ENCODE peak calls at places on chromosome 13, in nine cellular contexts. One of them, this sample, is unnamed.

GRCh38 chr13:40255551-40255950 is 410.9 kb downstream of the FOXO1 start:
- DNase-seq in substantia nigra: no peak
- DNase-seq in iPS-NIHi11: no peak
- DNase-seq in central memory CD4-positive, alpha-beta T cell: no peak
- DNase-seq in C1 segment of cervical spinal cord: no peak
- DNase-seq in progenitor cell of endocrine pancreas: no peak
- DNase-seq in AG09319: no peak
- DNase-seq in esophagus muscularis mucosa: no peak
- DNase-seq in lower leg skin: no peak
- DNase-seq in this sample: no peak

GRCh38 chr13:20495087-20496023 is 30.3 kb downstream of the CRYL1 start:
- DNase-seq in substantia nigra: peak
- DNase-seq in iPS-NIHi11: peak
- DNase-seq in central memory CD4-positive, alpha-beta T cell: peak
- DNase-seq in C1 segment of cervical spinal cord: peak
- DNase-seq in progenitor cell of endocrine pancreas: peak
- DNase-seq in AG09319: peak
- DNase-seq in esophagus muscularis mucosa: no peak
- DNase-seq in lower leg skin: peak
- DNase-seq in this sample: peak

GRCh38 chr13:75934889-75935288 is 298.8 kb downstream of the LMO7 start:
- DNase-seq in substantia nigra: no peak
- DNase-seq in iPS-NIHi11: no peak
- DNase-seq in central memory CD4-positive, alpha-beta T cell: no peak
- DNase-seq in C1 segment of cervical spinal cord: no peak
- DNase-seq in progenitor cell of endocrine pancreas: no peak
- DNase-seq in AG09319: peak
- DNase-seq in esophagus muscularis mucosa: no peak
- DNase-seq in lower leg skin: no peak
- DNase-seq in this sample: no peak

GRCh38 chr13:27599845-27600553 is 20.3 kb downstream of the LNX2 start:
- DNase-seq in substantia nigra: no peak
- DNase-seq in iPS-NIHi11: peak
- DNase-seq in central memory CD4-positive, alpha-beta T cell: no peak
- DNase-seq in C1 segment of cervical spinal cord: no peak
- DNase-seq in progenitor cell of endocrine pancreas: no peak
- DNase-seq in AG09319: no peak
- DNase-seq in esophagus muscularis mucosa: no peak
- DNase-seq in lower leg skin: no peak
- DNase-seq in this sample: no peak

GRCh38 chr13:85828094-85828684 is 29.0 kb upstream of the SLITRK6 start:
- DNase-seq in substantia nigra: no peak
- DNase-seq in iPS-NIHi11: peak
- DNase-seq in central memory CD4-positive, alpha-beta T cell: no peak
- DNase-seq in C1 segment of cervical spinal cord: no peak
- DNase-seq in progenitor cell of endocrine pancreas: no peak
- DNase-seq in AG09319: no peak
- DNase-seq in esophagus muscularis mucosa: no peak
- DNase-seq in lower leg skin: no peak
- DNase-seq in this sample: no peak

GRCh38 chr13:110887242-110887954 is 27.5 kb downstream of the ANKRD10 start:
- DNase-seq in substantia nigra: no peak
- DNase-seq in iPS-NIHi11: no peak
- DNase-seq in central memory CD4-positive, alpha-beta T cell: no peak
- DNase-seq in C1 segment of cervical spinal cord: no peak
- DNase-seq in progenitor cell of endocrine pancreas: no peak
- DNase-seq in AG09319: no peak
- DNase-seq in esophagus muscularis mucosa: no peak
- DNase-seq in lower leg skin: no peak
- DNase-seq in this sample: no peak

GRCh38 chr13:42754801-42755513 is 26.4 kb upstream of the FAM216B start:
- DNase-seq in substantia nigra: no peak
- DNase-seq in iPS-NIHi11: no peak
- DNase-seq in central memory CD4-positive, alpha-beta T cell: no peak
- DNase-seq in C1 segment of cervical spinal cord: no peak
- DNase-seq in progenitor cell of endocrine pancreas: no peak
- DNase-seq in AG09319: no peak
- DNase-seq in esophagus muscularis mucosa: no peak
- DNase-seq in lower leg skin: no peak
- DNase-seq in this sample: no peak

GRCh38 chr13:28503182-28503980 is 8.5 kb upstream of the FLT1 start:
- DNase-seq in substantia nigra: no peak
- DNase-seq in iPS-NIHi11: no peak
- DNase-seq in central memory CD4-positive, alpha-beta T cell: no peak
- DNase-seq in C1 segment of cervical spinal cord: no peak
- DNase-seq in progenitor cell of endocrine pancreas: no peak
- DNase-seq in AG09319: no peak
- DNase-seq in esophagus muscularis mucosa: no peak
- DNase-seq in lower leg skin: no peak
- DNase-seq in this sample: no peak

GRCh38 chr13:52399037-52399436 is 6.9 kb downstream of the THSD1 start:
- DNase-seq in substantia nigra: no peak
- DNase-seq in iPS-NIHi11: no peak
- DNase-seq in central memory CD4-positive, alpha-beta T cell: no peak
- DNase-seq in C1 segment of cervical spinal cord: no peak
- DNase-seq in progenitor cell of endocrine pancreas: no peak
- DNase-seq in AG09319: no peak
- DNase-seq in esophagus muscularis mucosa: no peak
- DNase-seq in lower leg skin: no peak
- DNase-seq in this sample: no peak

GRCh38 chr13:113448885-113449692 is 4.2 kb downstream of the ADPRHL1 start:
- DNase-seq in substantia nigra: no peak
- DNase-seq in iPS-NIHi11: no peak
- DNase-seq in central memory CD4-positive, alpha-beta T cell: peak
- DNase-seq in C1 segment of cervical spinal cord: no peak
- DNase-seq in progenitor cell of endocrine pancreas: no peak
- DNase-seq in AG09319: no peak
- DNase-seq in esophagus muscularis mucosa: no peak
- DNase-seq in lower leg skin: peak
- DNase-seq in this sample: no peak

GRCh38 chr13:43307921-43308433 is 284.6 kb downstream of the DNAJC15 start:
- DNase-seq in substantia nigra: peak
- DNase-seq in iPS-NIHi11: no peak
- DNase-seq in central memory CD4-positive, alpha-beta T cell: no peak
- DNase-seq in C1 segment of cervical spinal cord: peak
- DNase-seq in progenitor cell of endocrine pancreas: no peak
- DNase-seq in AG09319: peak
- DNase-seq in esophagus muscularis mucosa: no peak
- DNase-seq in lower leg skin: peak
- DNase-seq in this sample: peak

GRCh38 chr13:51524312-51524711 is 60.0 kb upstream of the WDFY2 start:
- DNase-seq in substantia nigra: no peak
- DNase-seq in iPS-NIHi11: no peak
- DNase-seq in central memory CD4-positive, alpha-beta T cell: no peak
- DNase-seq in C1 segment of cervical spinal cord: no peak
- DNase-seq in progenitor cell of endocrine pancreas: no peak
- DNase-seq in AG09319: no peak
- DNase-seq in esophagus muscularis mucosa: no peak
- DNase-seq in lower leg skin: no peak
- DNase-seq in this sample: no peak

GRCh38 chr13:103815619-103816018 is 749.4 kb upstream of the SLC10A2 start:
- DNase-seq in substantia nigra: no peak
- DNase-seq in iPS-NIHi11: no peak
- DNase-seq in central memory CD4-positive, alpha-beta T cell: no peak
- DNase-seq in C1 segment of cervical spinal cord: no peak
- DNase-seq in progenitor cell of endocrine pancreas: no peak
- DNase-seq in AG09319: no peak
- DNase-seq in esophagus muscularis mucosa: no peak
- DNase-seq in lower leg skin: no peak
- DNase-seq in this sample: no peak

GRCh38 chr13:83941669-83942335 is 59.5 kb upstream of the SLITRK1 start:
- DNase-seq in substantia nigra: no peak
- DNase-seq in iPS-NIHi11: no peak
- DNase-seq in central memory CD4-positive, alpha-beta T cell: no peak
- DNase-seq in C1 segment of cervical spinal cord: no peak
- DNase-seq in progenitor cell of endocrine pancreas: no peak
- DNase-seq in AG09319: no peak
- DNase-seq in esophagus muscularis mucosa: no peak
- DNase-seq in lower leg skin: no peak
- DNase-seq in this sample: no peak

GRCh38 chr13:41590122-41590521 is 132.8 kb downstream of the RGCC start:
- DNase-seq in substantia nigra: no peak
- DNase-seq in iPS-NIHi11: no peak
- DNase-seq in central memory CD4-positive, alpha-beta T cell: no peak
- DNase-seq in C1 segment of cervical spinal cord: no peak
- DNase-seq in progenitor cell of endocrine pancreas: no peak
- DNase-seq in AG09319: no peak
- DNase-seq in esophagus muscularis mucosa: no peak
- DNase-seq in lower leg skin: no peak
- DNase-seq in this sample: no peak

GRCh38 chr13:21671793-21672680 is 1.2 kb downstream of the FGF9 start:
- DNase-seq in substantia nigra: no peak
- DNase-seq in iPS-NIHi11: peak
- DNase-seq in central memory CD4-positive, alpha-beta T cell: peak
- DNase-seq in C1 segment of cervical spinal cord: no peak
- DNase-seq in progenitor cell of endocrine pancreas: no peak
- DNase-seq in AG09319: no peak
- DNase-seq in esophagus muscularis mucosa: no peak
- DNase-seq in lower leg skin: no peak
- DNase-seq in this sample: no peak

GRCh38 chr13:110965038-110965754 is 50.3 kb upstream of the ANKRD10 start:
- DNase-seq in substantia nigra: no peak
- DNase-seq in iPS-NIHi11: no peak
- DNase-seq in central memory CD4-positive, alpha-beta T cell: no peak
- DNase-seq in C1 segment of cervical spinal cord: no peak
- DNase-seq in progenitor cell of endocrine pancreas: no peak
- DNase-seq in AG09319: no peak
- DNase-seq in esophagus muscularis mucosa: peak
- DNase-seq in lower leg skin: no peak
- DNase-seq in this sample: no peak

GRCh38 chr13:67285611-67286010 is 55.5 kb upstream of the PCDH9 start:
- DNase-seq in substantia nigra: no peak
- DNase-seq in iPS-NIHi11: no peak
- DNase-seq in central memory CD4-positive, alpha-beta T cell: no peak
- DNase-seq in C1 segment of cervical spinal cord: no peak
- DNase-seq in progenitor cell of endocrine pancreas: no peak
- DNase-seq in AG09319: no peak
- DNase-seq in esophagus muscularis mucosa: no peak
- DNase-seq in lower leg skin: no peak
- DNase-seq in this sample: no peak

GRCh38 chr13:112065867-112066623 is 904 bp upstream of the SOX1 start:
- DNase-seq in substantia nigra: no peak
- DNase-seq in iPS-NIHi11: no peak
- DNase-seq in central memory CD4-positive, alpha-beta T cell: no peak
- DNase-seq in C1 segment of cervical spinal cord: no peak
- DNase-seq in progenitor cell of endocrine pancreas: no peak
- DNase-seq in AG09319: no peak
- DNase-seq in esophagus muscularis mucosa: peak
- DNase-seq in lower leg skin: no peak
- DNase-seq in this sample: no peak

GRCh38 chr13:51747438-51748434 is 56.2 kb downstream of the DHRS12 start:
- DNase-seq in substantia nigra: no peak
- DNase-seq in iPS-NIHi11: no peak
- DNase-seq in central memory CD4-positive, alpha-beta T cell: no peak
- DNase-seq in C1 segment of cervical spinal cord: no peak
- DNase-seq in progenitor cell of endocrine pancreas: no peak
- DNase-seq in AG09319: no peak
- DNase-seq in esophagus muscularis mucosa: peak
- DNase-seq in lower leg skin: no peak
- DNase-seq in this sample: no peak

GRCh38 chr13:26920614-26921355 is 160.2 kb upstream of the GPR12 start:
- DNase-seq in substantia nigra: no peak
- DNase-seq in iPS-NIHi11: no peak
- DNase-seq in central memory CD4-positive, alpha-beta T cell: no peak
- DNase-seq in C1 segment of cervical spinal cord: no peak
- DNase-seq in progenitor cell of endocrine pancreas: no peak
- DNase-seq in AG09319: no peak
- DNase-seq in esophagus muscularis mucosa: no peak
- DNase-seq in lower leg skin: no peak
- DNase-seq in this sample: peak

GRCh38 chr13:65595881-65596280 is 1634.3 kb downstream of the PCDH9 start:
- DNase-seq in substantia nigra: no peak
- DNase-seq in iPS-NIHi11: no peak
- DNase-seq in central memory CD4-positive, alpha-beta T cell: no peak
- DNase-seq in C1 segment of cervical spinal cord: no peak
- DNase-seq in progenitor cell of endocrine pancreas: no peak
- DNase-seq in AG09319: no peak
- DNase-seq in esophagus muscularis mucosa: no peak
- DNase-seq in lower leg skin: no peak
- DNase-seq in this sample: no peak

GRCh38 chr13:41384749-41385503 is 72.4 kb upstream of the RGCC start:
- DNase-seq in substantia nigra: no peak
- DNase-seq in iPS-NIHi11: peak
- DNase-seq in central memory CD4-positive, alpha-beta T cell: no peak
- DNase-seq in C1 segment of cervical spinal cord: no peak
- DNase-seq in progenitor cell of endocrine pancreas: no peak
- DNase-seq in AG09319: no peak
- DNase-seq in esophagus muscularis mucosa: no peak
- DNase-seq in lower leg skin: no peak
- DNase-seq in this sample: no peak

GRCh38 chr13:52787212-52787611 is 47.6 kb upstream of the CNMD start:
- DNase-seq in substantia nigra: no peak
- DNase-seq in iPS-NIHi11: no peak
- DNase-seq in central memory CD4-positive, alpha-beta T cell: no peak
- DNase-seq in C1 segment of cervical spinal cord: no peak
- DNase-seq in progenitor cell of endocrine pancreas: no peak
- DNase-seq in AG09319: no peak
- DNase-seq in esophagus muscularis mucosa: no peak
- DNase-seq in lower leg skin: no peak
- DNase-seq in this sample: no peak

GRCh38 chr13:104750377-104750776 is 1684.2 kb upstream of the SLC10A2 start:
- DNase-seq in substantia nigra: no peak
- DNase-seq in iPS-NIHi11: no peak
- DNase-seq in central memory CD4-positive, alpha-beta T cell: no peak
- DNase-seq in C1 segment of cervical spinal cord: no peak
- DNase-seq in progenitor cell of endocrine pancreas: no peak
- DNase-seq in AG09319: no peak
- DNase-seq in esophagus muscularis mucosa: no peak
- DNase-seq in lower leg skin: no peak
- DNase-seq in this sample: no peak

GRCh38 chr13:39419068-39419467 is 183.9 kb downstream of the LHFPL6 start:
- DNase-seq in substantia nigra: no peak
- DNase-seq in iPS-NIHi11: no peak
- DNase-seq in central memory CD4-positive, alpha-beta T cell: no peak
- DNase-seq in C1 segment of cervical spinal cord: no peak
- DNase-seq in progenitor cell of endocrine pancreas: no peak
- DNase-seq in AG09319: no peak
- DNase-seq in esophagus muscularis mucosa: no peak
- DNase-seq in lower leg skin: no peak
- DNase-seq in this sample: no peak

GRCh38 chr13:99566125-99567083 is 65.1 kb downstream of the TM9SF2 start:
- DNase-seq in substantia nigra: no peak
- DNase-seq in iPS-NIHi11: peak
- DNase-seq in central memory CD4-positive, alpha-beta T cell: no peak
- DNase-seq in C1 segment of cervical spinal cord: no peak
- DNase-seq in progenitor cell of endocrine pancreas: no peak
- DNase-seq in AG09319: no peak
- DNase-seq in esophagus muscularis mucosa: no peak
- DNase-seq in lower leg skin: no peak
- DNase-seq in this sample: no peak

GRCh38 chr13:86760620-86761019 is 910.6 kb upstream of the SLITRK5 start:
- DNase-seq in substantia nigra: no peak
- DNase-seq in iPS-NIHi11: no peak
- DNase-seq in central memory CD4-positive, alpha-beta T cell: peak
- DNase-seq in C1 segment of cervical spinal cord: no peak
- DNase-seq in progenitor cell of endocrine pancreas: no peak
- DNase-seq in AG09319: no peak
- DNase-seq in esophagus muscularis mucosa: no peak
- DNase-seq in lower leg skin: no peak
- DNase-seq in this sample: no peak

GRCh38 chr13:43835701-43836100 is 43.8 kb downstream of the CCDC122 start:
- DNase-seq in substantia nigra: no peak
- DNase-seq in iPS-NIHi11: no peak
- DNase-seq in central memory CD4-positive, alpha-beta T cell: no peak
- DNase-seq in C1 segment of cervical spinal cord: no peak
- DNase-seq in progenitor cell of endocrine pancreas: no peak
- DNase-seq in AG09319: no peak
- DNase-seq in esophagus muscularis mucosa: no peak
- DNase-seq in lower leg skin: no peak
- DNase-seq in this sample: no peak

GRCh38 chr13:39684531-39685137 is 29.2 kb downstream of the COG6 start:
- DNase-seq in substantia nigra: no peak
- DNase-seq in iPS-NIHi11: peak
- DNase-seq in central memory CD4-positive, alpha-beta T cell: peak
- DNase-seq in C1 segment of cervical spinal cord: no peak
- DNase-seq in progenitor cell of endocrine pancreas: no peak
- DNase-seq in AG09319: no peak
- DNase-seq in esophagus muscularis mucosa: no peak
- DNase-seq in lower leg skin: no peak
- DNase-seq in this sample: no peak